ENCODE peak calls at places on chromosomes 4 and X, in ten cellular contexts. One of them, this sample, is unnamed.

GRCh38 chrX:117645639-117646038 is 471.0 kb downstream of the KLHL13 start:
- DNase-seq in IMR-90: no peak
- DNase-seq in MCF 10A: no peak
- DNase-seq in lower leg skin: no peak
- DNase-seq in neural progenitor cell: no peak
- DNase-seq in lower lobe of right lung: no peak
- DNase-seq in trophoblast cell: no peak
- DNase-seq in heart left ventricle: no peak
- DNase-seq in neural crest cell: no peak
- DNase-seq in adrenal gland: no peak
- DNase-seq in this sample: no peak

GRCh38 chrX:154717824-154718223 is 33.1 kb downstream of the GAB3 start:
- DNase-seq in neural crest cell: no peak
- DNase-seq in lower leg skin: no peak
- DNase-seq in heart left ventricle: no peak
- DNase-seq in adrenal gland: no peak
- DNase-seq in IMR-90: peak
- DNase-seq in neural progenitor cell: no peak
- DNase-seq in MCF 10A: no peak
- DNase-seq in lower lobe of right lung: no peak
- DNase-seq in trophoblast cell: no peak
- DNase-seq in this sample: no peak

GRCh38 chr4:138398297-138398696 is 156.1 kb upstream of the SLC7A11 start:
- DNase-seq in trophoblast cell: no peak
- DNase-seq in IMR-90: no peak
- DNase-seq in lower leg skin: no peak
- DNase-seq in neural crest cell: no peak
- DNase-seq in neural progenitor cell: peak
- DNase-seq in MCF 10A: peak
- DNase-seq in lower lobe of right lung: no peak
- DNase-seq in adrenal gland: no peak
- DNase-seq in heart left ventricle: no peak
- DNase-seq in this sample: no peak

GRCh38 chr4:60485279-60485678 is 714.8 kb upstream of the ADGRL3 start:
- DNase-seq in heart left ventricle: no peak
- DNase-seq in neural progenitor cell: no peak
- DNase-seq in lower leg skin: no peak
- DNase-seq in MCF 10A: peak
- DNase-seq in neural crest cell: no peak
- DNase-seq in lower lobe of right lung: no peak
- DNase-seq in adrenal gland: no peak
- DNase-seq in trophoblast cell: no peak
- DNase-seq in IMR-90: peak
- DNase-seq in this sample: no peak

GRCh38 chrX:107629533-107629909 is 1.2 kb downstream of the PRPS1 start:
- DNase-seq in MCF 10A: peak
- DNase-seq in neural progenitor cell: peak
- DNase-seq in adrenal gland: no peak
- DNase-seq in lower leg skin: no peak
- DNase-seq in heart left ventricle: no peak
- DNase-seq in IMR-90: peak
- DNase-seq in neural crest cell: no peak
- DNase-seq in trophoblast cell: peak
- DNase-seq in lower lobe of right lung: no peak
- DNase-seq in this sample: no peak

GRCh38 chr4:8393593-8394038 is 46.9 kb downstream of the ACOX3 start:
- DNase-seq in lower leg skin: peak
- DNase-seq in lower lobe of right lung: no peak
- DNase-seq in neural crest cell: peak
- DNase-seq in adrenal gland: peak
- DNase-seq in trophoblast cell: peak
- DNase-seq in heart left ventricle: peak
- DNase-seq in MCF 10A: peak
- DNase-seq in IMR-90: peak
- DNase-seq in neural progenitor cell: peak
- DNase-seq in this sample: peak

GRCh38 chrX:77014655-77015377 is 432.4 kb upstream of the FGF16 start:
- DNase-seq in neural crest cell: peak
- DNase-seq in adrenal gland: no peak
- DNase-seq in heart left ventricle: no peak
- DNase-seq in neural progenitor cell: peak
- DNase-seq in trophoblast cell: no peak
- DNase-seq in lower lobe of right lung: no peak
- DNase-seq in IMR-90: no peak
- DNase-seq in MCF 10A: no peak
- DNase-seq in lower leg skin: no peak
- DNase-seq in this sample: peak

GRCh38 chr4:67131224-67131623 is 414.1 kb downstream of the CENPC start:
- DNase-seq in neural progenitor cell: no peak
- DNase-seq in lower leg skin: no peak
- DNase-seq in MCF 10A: no peak
- DNase-seq in lower lobe of right lung: no peak
- DNase-seq in heart left ventricle: no peak
- DNase-seq in neural crest cell: no peak
- DNase-seq in adrenal gland: no peak
- DNase-seq in trophoblast cell: no peak
- DNase-seq in IMR-90: no peak
- DNase-seq in this sample: no peak

GRCh38 chr4:30718021-30718888 is 1.9 kb upstream of the PCDH7 start:
- DNase-seq in neural progenitor cell: peak
- DNase-seq in heart left ventricle: peak
- DNase-seq in lower leg skin: no peak
- DNase-seq in neural crest cell: peak
- DNase-seq in adrenal gland: no peak
- DNase-seq in lower lobe of right lung: no peak
- DNase-seq in IMR-90: peak
- DNase-seq in trophoblast cell: no peak
- DNase-seq in MCF 10A: peak
- DNase-seq in this sample: no peak

GRCh38 chr4:8371251-8371995 is 69.1 kb downstream of the ACOX3 start:
- DNase-seq in lower leg skin: no peak
- DNase-seq in MCF 10A: no peak
- DNase-seq in neural progenitor cell: no peak
- DNase-seq in trophoblast cell: no peak
- DNase-seq in heart left ventricle: peak
- DNase-seq in neural crest cell: no peak
- DNase-seq in IMR-90: no peak
- DNase-seq in adrenal gland: no peak
- DNase-seq in lower lobe of right lung: peak
- DNase-seq in this sample: no peak

GRCh38 chrX:10597871-10598270 is 22.5 kb downstream of the MID1 start:
- DNase-seq in neural crest cell: no peak
- DNase-seq in lower lobe of right lung: no peak
- DNase-seq in trophoblast cell: no peak
- DNase-seq in IMR-90: peak
- DNase-seq in adrenal gland: no peak
- DNase-seq in neural progenitor cell: peak
- DNase-seq in lower leg skin: no peak
- DNase-seq in MCF 10A: peak
- DNase-seq in heart left ventricle: no peak
- DNase-seq in this sample: no peak

GRCh38 chrX:16491461-16491860 is 158.5 kb upstream of the S100G start:
- DNase-seq in heart left ventricle: no peak
- DNase-seq in MCF 10A: no peak
- DNase-seq in trophoblast cell: no peak
- DNase-seq in IMR-90: no peak
- DNase-seq in adrenal gland: no peak
- DNase-seq in lower lobe of right lung: no peak
- DNase-seq in neural crest cell: no peak
- DNase-seq in lower leg skin: no peak
- DNase-seq in neural progenitor cell: peak
- DNase-seq in this sample: no peak

GRCh38 chr4:77917075-77917474 is 54.4 kb downstream of the MRPL1 start:
- DNase-seq in lower lobe of right lung: no peak
- DNase-seq in neural progenitor cell: no peak
- DNase-seq in IMR-90: no peak
- DNase-seq in heart left ventricle: no peak
- DNase-seq in trophoblast cell: no peak
- DNase-seq in MCF 10A: no peak
- DNase-seq in adrenal gland: no peak
- DNase-seq in lower leg skin: no peak
- DNase-seq in neural crest cell: no peak
- DNase-seq in this sample: no peak

GRCh38 chr4:101689220-101689619 is 101.3 kb upstream of the BANK1 start:
- DNase-seq in IMR-90: no peak
- DNase-seq in adrenal gland: no peak
- DNase-seq in heart left ventricle: no peak
- DNase-seq in lower leg skin: no peak
- DNase-seq in neural progenitor cell: no peak
- DNase-seq in MCF 10A: no peak
- DNase-seq in neural crest cell: no peak
- DNase-seq in trophoblast cell: no peak
- DNase-seq in lower lobe of right lung: no peak
- DNase-seq in this sample: no peak